ENCODE peak calls at places on chromosomes 5 and 9, in ten cellular contexts. J is transverse colon, G is thoracic aorta, R is cardiac fibroblast, P is fibroblast of mammary gland, Z is IMR-90, K is fibroblast of pulmonary artery, E is fibroblast of lung, T is left lung, C is AG04449. B is an unnamed sample.

GRCh38 chr5:15529821-15530220 is 29.8 kb downstream of the FBXL7 start:
- DNase-seq in J (no peak), G (no peak), R (peak; percentile 69), P (no peak), Z (peak; percentile 45), K (peak; percentile 66), E (no peak), T (no peak), C (no peak), B (no peak)

GRCh38 chr9:90458485-90458884 is 184.1 kb downstream of the DIRAS2 start:
- DNase-seq in J (peak; percentile 80), G (no peak), R (no peak), P (no peak), Z (no peak), K (no peak), E (no peak), T (no peak), C (no peak), B (no peak)

GRCh38 chr9:94250456-94250855 is 8.6 kb upstream of the ZNF169 start:
- DNase-seq in J (no peak), G (no peak), R (no peak), P (no peak), Z (no peak), K (no peak), E (no peak), T (no peak), C (no peak), B (no peak)

GRCh38 chr5:128695791-128696520 is 157.9 kb upstream of the FBN2 start:
- DNase-seq in J (no peak), G (no peak), R (no peak), P (peak; percentile 30), Z (peak; percentile 7), K (no peak), E (peak; percentile 35), T (no peak), C (peak; percentile 28), B (no peak)

GRCh38 chr9:136472640-136473353 is 10.0 kb downstream of the SEC16A start:
- DNase-seq in J (no peak), G (no peak), R (no peak), P (no peak), Z (no peak), K (no peak), E (no peak), T (no peak), C (no peak), B (no peak)

GRCh38 chr9:133000842-133001241 is 22.3 kb downstream of the GFI1B start:
- DNase-seq in J (no peak), G (no peak), R (no peak), P (no peak), Z (no peak), K (no peak), E (no peak), T (no peak), C (no peak), B (no peak)

GRCh38 chr5:127615916-127616315 is 33.0 kb upstream of the CTXN3 start:
- DNase-seq in J (no peak), G (no peak), R (peak; percentile 15), P (peak; percentile 47), Z (peak; percentile 15), K (peak; percentile 22), E (peak; percentile 13), T (no peak), C (no peak), B (no peak)

GRCh38 chr9:126126012-126126411 is 200.6 kb upstream of the MVB12B start:
- DNase-seq in J (no peak), G (no peak), R (no peak), P (no peak), Z (no peak), K (no peak), E (no peak), T (no peak), C (no peak), B (peak; percentile 73)

GRCh38 chr9:87701931-87702421 is 23.9 kb upstream of the CTSL start:
- DNase-seq in J (no peak), G (no peak), R (no peak), P (peak; percentile 18), Z (no peak), K (no peak), E (peak; percentile 89), T (no peak), C (no peak), B (no peak)

GRCh38 chr5:43815504-43815903 is 212.5 kb downstream of the NNT start:
- DNase-seq in J (no peak), G (no peak), R (no peak), P (no peak), Z (no peak), K (no peak), E (no peak), T (no peak), C (no peak), B (no peak)

GRCh38 chr5:147666419-147666818 is 116.1 kb downstream of the JAKMIP2 start:
- DNase-seq in J (no peak), G (no peak), R (no peak), P (no peak), Z (no peak), K (no peak), E (no peak), T (no peak), C (no peak), B (no peak)

GRCh38 chr9:125544988-125545651 is 161.9 kb downstream of the MAPKAP1 start:
- DNase-seq in J (no peak), G (no peak), R (peak; percentile 75), P (peak; percentile 84), Z (peak; percentile 89), K (peak; percentile 72), E (peak; percentile 94), T (no peak), C (no peak), B (no peak)

GRCh38 chr5:143054480-143054941 is 284.3 kb downstream of the ARHGAP26 start:
- DNase-seq in J (peak; percentile 29), G (no peak), R (no peak), P (no peak), Z (peak; percentile 60), K (peak; percentile 50), E (peak; percentile 75), T (no peak), C (no peak), B (no peak)
- H3K4me3 ChIP-seq in J (no peak overlapping the region), G (no peak overlapping the region), R (no peak overlapping the region), P (no peak overlapping the region), Z (no peak overlapping the region), K (no peak overlapping the region), E (no peak overlapping the region), T (no peak overlapping the region), C (no peak overlapping the region), B (no peak overlapping the region)

DNA sequence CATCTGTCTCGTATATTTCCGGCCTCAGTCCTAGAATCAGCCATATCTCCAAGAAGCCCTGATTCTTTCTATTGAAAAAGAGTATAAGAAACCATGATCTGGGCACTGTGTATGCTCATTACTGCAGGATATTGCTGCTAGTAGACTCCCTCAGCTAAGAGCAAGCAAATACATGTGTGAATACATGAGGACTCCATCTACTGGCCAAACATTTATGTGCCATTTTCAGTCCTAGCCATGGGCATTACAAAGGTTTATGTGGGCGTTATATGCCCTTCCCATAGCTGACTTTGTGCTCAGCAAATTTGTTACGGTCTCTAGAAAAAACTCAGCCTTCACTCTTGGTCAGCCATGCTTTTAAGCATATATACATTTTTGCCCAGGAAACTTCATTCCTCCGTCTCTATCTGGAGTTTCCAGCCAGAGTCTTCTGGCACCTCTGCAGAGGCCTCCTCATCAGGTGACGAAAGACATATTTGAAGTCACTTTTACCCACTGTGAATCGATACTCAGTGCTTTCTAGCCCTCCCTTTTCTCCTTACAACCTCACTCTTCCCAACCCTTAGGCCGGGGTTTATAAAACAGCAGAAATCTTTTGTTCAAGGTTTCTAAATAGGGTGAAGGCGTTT is 1495.6 kb upstream of the CDH6 start:
- DNase-seq in J (no peak), G (no peak), R (no peak), P (no peak), Z (no peak), K (no peak), E (no peak), T (no peak), C (no peak), B (no peak)
- TF ChIP-seq CTCF in J (no peak), G (no peak), R (no peak), P (no peak), Z (no peak), K (no peak), E (no peak), T (no peak), C (no peak), B (no peak)

GRCh38 chr5:59766394-59766793 is 127.1 kb downstream of the PDE4D start:
- DNase-seq in J (peak; percentile 43), G (no peak), R (peak; percentile 51), P (no peak), Z (no peak), K (peak; percentile 69), E (no peak), T (peak; percentile 31), C (no peak), B (no peak)

GRCh38 chr5:59769832-59770231 is 123.7 kb downstream of the PDE4D start:
- DNase-seq in J (no peak), G (no peak), R (no peak), P (peak; percentile 37), Z (no peak), K (no peak), E (peak; percentile 36), T (no peak), C (no peak), B (no peak)

GRCh38 chr5:59768204-59769040 is 125.1 kb downstream of the PDE4D start:
- DNase-seq in J (peak; percentile 72), G (no peak), R (peak; percentile 75), P (peak; percentile 64), Z (peak; percentile 33), K (peak; percentile 89), E (peak; percentile 88), T (peak; percentile 86), C (no peak), B (peak; percentile 89)

GRCh38 chr5:59769041-59769360 is 124.5 kb downstream of the PDE4D start:
- DNase-seq in J (no peak), G (no peak), R (no peak), P (peak; percentile 63), Z (no peak), K (peak; percentile 42), E (no peak), T (no peak), C (no peak), B (no peak)

GRCh38 chr5:59767753-59768159 is 125.8 kb downstream of the PDE4D start:
- DNase-seq in J (no peak), G (no peak), R (peak; percentile 35), P (no peak), Z (no peak), K (peak; percentile 51), E (no peak), T (no peak), C (no peak), B (no peak)
- H3K4me3 ChIP-seq in J (peak overlapping the region; percentile 45), G (peak overlapping the region; percentile 73), R (peak overlapping the region; percentile 58), P (peak overlapping the region; percentile 48), Z (no peak overlapping the region), K (peak overlapping the region; percentile 76), E (peak overlapping the region; percentile 60), T (peak overlapping the region; percentile 28), C (peak overlapping the region; percentile 67), B (peak overlapping the region; percentile 39)

DNA sequence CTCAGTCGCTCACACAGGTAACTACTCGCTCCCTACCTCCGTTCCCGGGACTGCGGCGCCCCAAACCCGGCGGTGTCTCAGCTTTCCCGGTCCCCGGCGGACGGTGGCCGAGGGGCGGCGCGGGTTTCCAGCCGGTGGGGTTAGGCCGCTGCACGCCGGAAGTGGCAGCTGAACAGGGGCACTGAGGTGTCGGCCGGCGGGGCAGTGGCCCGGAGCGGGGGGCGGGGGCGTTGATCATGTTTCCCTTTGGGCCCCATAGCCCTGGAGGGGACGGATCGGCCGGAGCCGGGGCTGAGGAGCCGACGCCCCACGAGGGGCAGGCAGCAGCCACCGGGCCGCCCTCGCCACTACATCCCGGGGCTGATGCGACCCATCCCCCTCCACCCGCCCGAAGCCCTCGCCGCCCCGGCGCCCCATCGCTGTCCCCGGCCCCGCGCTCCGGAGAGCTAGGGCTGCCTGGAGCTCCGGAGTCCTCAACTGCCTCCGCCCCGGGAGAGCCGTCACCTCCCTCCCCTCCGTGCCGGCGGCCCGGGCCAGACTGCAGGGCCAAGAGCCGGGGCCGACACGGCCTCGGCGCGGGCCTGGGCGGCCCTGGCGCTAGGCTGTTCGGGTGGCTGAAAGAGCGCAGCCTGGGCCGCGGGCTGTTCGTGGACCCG is at the start of gene DCAF10:
- DNase-seq in J (peak; percentile 89), G (peak; percentile 47), R (peak; percentile 88), P (peak; percentile 76), Z (peak; percentile 75), K (peak; percentile 84), E (peak; percentile 84), T (peak; percentile 96), C (no peak), B (peak; percentile 72)
- TF ChIP-seq CTCF in J (no peak), G (no peak), R (no peak), P (no peak), Z (no peak), K (no peak), E (no peak), T (no peak), C (peak; percentile 22), B (no peak)

B was measured in lower leg skin.